ENCODE peak calls at places on chromosome 16, in six cellular contexts. W is sigmoid colon, Q is HCT116, Z is breast epithelium, R is transverse colon, K is K562. D is an unnamed sample. For H3K4me1, the result is how much of the 10 kb centered on the place peaks cover.

GRCh38 chr16:679808-680624 is at the start of gene STUB1:
- DNase-seq in Q (peak), R (peak), W (peak), Z (peak), K (peak), D (peak)

GRCh38 chr16:65786916-65787315 is 579.6 kb upstream of the CDH5 start:
- DNase-seq in W (no peak), K (no peak), R (no peak), Q (no peak), Z (no peak), D (no peak)

GRCh38 chr16:24834459-24835335 is 11.1 kb upstream of the SLC5A11 start:
- DNase-seq in Z (no peak), K (peak), Q (peak), R (peak), W (peak), D (no peak)

GRCh38 chr16:69691980-69692911 is 34.1 kb downstream of the NQO1 start:
- DNase-seq in Z (no peak), K (no peak), R (no peak), W (no peak), Q (no peak), D (no peak)

GRCh38 chr16:50021509-50021908 is 3.5 kb upstream of the CNEP1R1 start:
- DNase-seq in R (no peak), W (no peak), Z (no peak), Q (no peak), K (peak), D (no peak)

GRCh38 chr16:5633845-5634440 is 536.3 kb upstream of the EEF2KMT start:
- DNase-seq in Q (peak), K (peak), Z (no peak), R (no peak), W (no peak), D (no peak)

GRCh38 chr16:49833055-49833454 is 22.9 kb downstream of the ZNF423 start:
- DNase-seq in R (peak), Z (no peak), K (no peak), Q (no peak), W (peak), D (no peak)

GRCh38 chr16:3101018-3101840 is 2.1 kb upstream of the ZSCAN10 start:
- DNase-seq in R (no peak), K (peak), Q (no peak), W (no peak), Z (no peak), D (peak)

GRCh38 chr16:2520784-2521577 is 810 bp downstream of the AMDHD2 start:
- DNase-seq in W (peak), Q (no peak), R (peak), K (peak), Z (no peak), D (peak)

GRCh38 chr16:85449195-85449884 is 163.8 kb upstream of the GSE1 start:
- DNase-seq in R (no peak), Z (no peak), Q (no peak), W (no peak), K (no peak), D (no peak)

GRCh38 chr16:86628614-86629013 is 50.3 kb downstream of the FOXL1 start:
- DNase-seq in Z (no peak), K (no peak), Q (no peak), R (no peak), W (peak), D (no peak)

GRCh38 chr16:3509470-3509928 is 8.7 kb downstream of the CLUAP1 start:
- DNase-seq in W (peak), Q (no peak), Z (peak), K (peak), R (peak), D (peak)

GRCh38 chr16:54805648-54806047 is 125.0 kb upstream of the IRX5 start:
- DNase-seq in Q (no peak), K (no peak), R (no peak), W (no peak), Z (no peak), D (no peak)

GRCh38 chr16:76729525-76729924 is 452.3 kb downstream of the CNTNAP4 start:
- DNase-seq in Z (no peak), Q (no peak), K (no peak), W (no peak), R (no peak), D (no peak)

GRCh38 chr16:2040450-2041105 is 7.1 kb downstream of the NTHL1 start:
- DNase-seq in R (no peak), Z (no peak), Q (no peak), W (no peak), K (no peak), D (no peak)

GRCh38 chr16:86389566-86390328 is 120.6 kb upstream of the FOXF1 start:
- DNase-seq in W (no peak), R (no peak), K (no peak), Q (no peak), Z (no peak), D (no peak)

GRCh38 chr16:89892635-89893034 is 19.2 kb downstream of the TCF25 start:
- DNase-seq in Z (no peak), K (no peak), R (no peak), W (no peak), Q (no peak), D (no peak)

GRCh38 chr16:5015351-5015750 is 18.4 kb downstream of the NAGPA start:
- DNase-seq in Z (no peak), W (no peak), K (no peak), R (no peak), Q (no peak), D (no peak)

GRCh38 chr16:86585821-86586611 is 7.7 kb downstream of the FOXL1 start:
- DNase-seq in R (no peak), Q (no peak), Z (no peak), K (no peak), W (no peak), D (no peak)

GRCh38 chr16:57798267-57798810 is 4.0 kb downstream of the KIFC3 start:
- DNase-seq in R (no peak), W (no peak), Q (no peak), Z (no peak), K (no peak), D (no peak)

GRCh38 chr16:48383877-48384304 is 1.3 kb downstream of the SIAH1 start:
- DNase-seq in R (peak), W (no peak), Z (no peak), K (peak), Q (no peak), D (no peak)

DNA sequence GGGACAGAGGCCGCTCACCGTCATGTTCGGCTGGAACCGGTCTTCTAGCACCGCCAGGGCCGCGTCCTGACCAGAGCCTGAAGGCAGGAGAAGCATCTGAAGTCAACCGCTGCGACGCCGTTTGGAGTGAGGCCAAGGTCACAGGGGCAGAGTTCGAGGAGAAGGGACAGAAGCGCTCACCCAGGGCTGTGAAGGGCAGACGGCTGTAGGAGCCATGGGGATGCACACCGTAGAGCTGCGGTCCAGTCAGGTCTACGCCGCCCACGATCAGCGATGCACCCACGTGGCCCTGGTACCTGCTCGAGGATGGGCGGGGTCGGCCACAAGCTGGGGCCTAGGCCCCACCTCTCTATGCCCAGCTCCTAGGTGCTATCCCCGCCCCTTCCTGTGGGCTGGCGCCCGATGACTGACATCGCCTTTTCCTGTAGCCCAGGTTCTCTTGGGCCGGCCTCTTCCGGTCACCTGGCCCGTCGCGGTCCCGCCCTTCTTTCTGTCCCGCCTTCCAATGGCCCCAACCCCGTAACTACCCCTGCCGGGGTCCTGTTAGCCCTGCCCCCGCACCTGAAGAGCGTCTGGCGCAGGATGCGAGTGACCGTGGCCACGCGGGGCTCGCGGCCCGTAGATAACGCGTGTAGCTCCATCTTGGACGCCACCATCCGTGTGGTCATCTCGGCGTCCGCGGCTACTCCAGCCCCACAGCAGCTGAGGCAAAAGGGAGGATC is 1.1 kb downstream of the PSMB10 start:
- DNase-seq in W (peak), R (peak), Z (peak), K (peak), Q (peak), D (peak)
- TF ChIP-seq POLR2A in W (peak), R (peak), Z (peak), K (peak), Q (peak), D (peak)

DNA sequence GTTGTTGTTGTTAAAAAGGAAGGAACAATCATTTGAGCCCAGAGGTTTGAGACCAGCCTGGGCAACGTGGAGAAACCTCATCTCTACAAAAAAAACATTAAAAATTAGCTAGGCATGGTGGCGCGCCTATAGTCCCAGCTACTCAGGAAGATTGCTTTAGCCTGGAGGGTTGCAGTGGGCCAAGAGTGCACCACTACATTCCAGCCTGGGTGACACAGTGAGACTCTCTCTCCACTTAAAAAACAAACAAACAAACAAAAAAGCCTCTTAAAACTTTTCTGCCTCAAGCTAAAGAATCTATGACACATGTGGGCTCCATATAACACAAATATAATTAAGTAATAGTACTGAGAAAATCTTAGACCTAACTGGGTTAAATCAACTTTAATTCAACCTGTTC is 12.5 kb downstream of the MBTPS1 start:
- DNase-seq in Q (no peak), R (no peak), W (no peak), Z (no peak), K (no peak), D (no peak)
- H3K4me1 ChIP-seq in Q (under half), R (under half), W (under half), Z (under half), K (under half), D (under half)

GRCh38 chr16:10921536-10922327 is 20.5 kb downstream of the DEXI start:
- DNase-seq in Q (no peak), R (no peak), W (no peak), K (no peak), Z (no peak), D (peak)

GRCh38 chr16:10919003-10919351 is 23.3 kb downstream of the DEXI start:
- DNase-seq in Z (no peak), W (no peak), Q (no peak), R (no peak), K (no peak), D (no peak)

GRCh38 chr16:10920726-10921427 is 21.4 kb downstream of the DEXI start:
- DNase-seq in Q (no peak), Z (no peak), K (no peak), W (no peak), R (no peak), D (peak)

GRCh38 chr16:10916534-10916933 is 25.7 kb downstream of the DEXI start:
- DNase-seq in R (no peak), K (no peak), Q (no peak), W (no peak), Z (no peak), D (no peak)

GRCh38 chr16:10918294-10919002 is 23.8 kb downstream of the DEXI start:
- DNase-seq in K (peak), Z (peak), R (peak), Q (peak), W (peak), D (peak)
- TF ChIP-seq POLR2AphosphoS5 in K (no peak), Z (peak), R (no peak), Q (no peak), W (peak), D (peak)

GRCh38 chr16:10876799-10877341 is at the start of gene CIITA:
- DNase-seq in R (peak), K (peak), Z (peak), Q (peak), W (peak), D (peak)
- TF ChIP-seq POLR2A in R (peak), K (no peak), Z (no peak), Q (no peak), W (no peak), D (no peak)

DNA sequence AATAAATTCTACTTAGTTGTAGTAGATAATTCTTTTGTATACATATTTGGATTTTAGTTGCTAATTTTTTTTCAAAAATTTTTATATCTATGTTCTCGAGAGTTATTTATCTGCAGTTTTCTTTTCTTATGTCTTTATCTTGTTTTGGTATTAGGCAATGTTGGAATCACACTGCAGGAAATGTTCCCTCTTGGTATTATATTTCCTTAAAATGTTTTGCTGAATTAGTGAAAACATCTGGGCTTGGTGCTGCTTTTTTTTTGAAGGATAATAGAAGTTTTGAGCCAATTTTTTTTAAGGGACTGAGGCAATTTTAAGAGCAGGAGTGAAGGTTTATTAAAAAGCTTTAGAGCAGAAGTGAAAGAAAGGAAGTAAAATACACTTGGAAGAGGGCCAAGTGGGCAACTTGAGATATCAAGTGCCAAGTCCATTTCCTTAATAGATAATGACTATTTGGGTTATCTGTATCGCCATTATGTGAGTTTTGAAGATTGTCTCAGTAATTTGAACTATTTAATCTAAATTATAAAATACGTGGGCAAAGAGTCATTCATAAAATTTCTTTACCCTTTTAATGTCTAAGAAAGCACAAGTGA is 1390.1 kb upstream of the CDH8 start:
- DNase-seq in R (no peak), W (no peak), Z (no peak), Q (no peak), K (no peak), D (no peak)
- H3K4me1 ChIP-seq in R (under half), W (under half), Z (under half), Q (under half), K (under half), D (under half)

GRCh38 chr16:11994187-11995119 is 17.9 kb downstream of the SNX29 start:
- DNase-seq in W (peak), Z (no peak), K (peak), Q (no peak), R (peak), D (peak)
- TF ChIP-seq POLR2AphosphoS5 in W (no peak), Z (no peak), K (no peak), Q (no peak), R (no peak), D (peak)

DNA sequence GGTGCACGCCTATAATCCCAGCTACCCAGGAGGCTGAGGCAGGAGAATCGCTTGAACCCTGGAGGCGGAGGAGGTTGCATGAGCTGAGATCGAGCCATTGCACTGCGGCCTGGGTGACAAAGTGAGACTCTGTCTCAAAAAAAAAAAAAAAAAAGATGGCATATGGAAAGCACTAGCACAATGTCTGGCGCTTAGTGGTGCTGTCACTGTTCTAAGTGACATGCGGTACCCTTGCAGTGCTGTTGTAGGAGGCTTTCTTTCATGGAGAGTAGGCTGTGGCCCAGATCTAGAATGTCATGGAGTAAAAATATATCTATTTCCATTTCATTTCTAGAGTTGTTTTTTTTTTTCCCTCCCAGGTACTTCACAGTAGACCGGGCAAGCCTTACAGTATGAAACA is 14.6 kb upstream of the METTL9 start:
- DNase-seq in W (no peak), R (no peak), Q (no peak), K (no peak), Z (no peak), D (no peak)
- TF ChIP-seq POLR2A in W (no peak), R (no peak), Q (no peak), K (no peak), Z (no peak), D (no peak)

GRCh38 chr16:88468289-88469129 is 15.4 kb downstream of the ZFPM1 start:
- DNase-seq in K (peak), Q (peak), Z (no peak), R (no peak), W (no peak), D (no peak)

GRCh38 chr16:88466175-88466862 is 13.2 kb downstream of the ZFPM1 start:
- DNase-seq in R (no peak), K (no peak), Q (no peak), Z (no peak), W (no peak), D (no peak)

GRCh38 chr16:88466949-88467348 is 13.9 kb downstream of the ZFPM1 start:
- DNase-seq in Z (no peak), K (no peak), Q (no peak), W (no peak), R (no peak), D (no peak)

GRCh38 chr16:88465387-88465983 is 12.4 kb downstream of the ZFPM1 start:
- DNase-seq in Z (no peak), W (no peak), Q (no peak), K (no peak), R (no peak), D (no peak)

GRCh38 chr16:88467433-88468051 is 14.5 kb downstream of the ZFPM1 start:
- DNase-seq in Z (no peak), Q (no peak), W (no peak), R (no peak), K (peak), D (no peak)
- H3K4me1 ChIP-seq in Z (under half), Q (under half), W (under half), R (under half), K (half or more), D (half or more)

DNA sequence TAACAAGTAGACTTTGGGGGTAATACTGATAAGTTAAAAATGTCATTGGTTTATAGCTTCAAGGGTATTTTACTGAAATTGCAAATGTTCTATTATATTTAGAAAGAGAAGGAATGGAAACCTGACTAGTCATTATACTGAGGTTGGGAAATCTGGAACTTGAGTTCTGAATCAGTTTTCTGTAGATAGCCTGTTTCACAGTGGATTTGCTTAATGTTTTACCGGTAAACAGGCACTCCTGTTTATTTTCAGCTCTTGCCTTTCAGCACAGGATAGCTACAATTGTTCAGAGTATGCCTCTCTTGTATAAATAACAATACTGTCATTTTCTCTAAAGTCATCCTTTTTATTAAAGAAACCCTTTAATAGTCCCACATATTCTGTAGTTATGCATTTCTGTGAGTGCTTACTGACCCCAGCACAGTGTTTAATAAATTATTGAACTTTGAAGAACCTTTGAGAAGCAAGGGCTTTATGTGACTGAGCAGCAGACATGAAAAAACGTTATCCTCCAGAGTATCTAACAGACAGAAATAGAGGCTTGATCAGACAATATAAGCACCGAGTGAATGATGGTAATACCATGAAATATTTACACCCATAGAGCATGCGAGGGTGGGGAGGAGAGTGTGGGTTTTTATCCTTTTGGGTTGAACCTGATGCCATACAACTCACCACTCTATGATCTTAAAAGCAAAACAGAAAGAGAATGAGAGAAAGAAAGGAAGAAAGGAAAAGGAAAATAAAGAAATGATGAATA is 58.2 kb downstream of the FTO start:
- DNase-seq in R (no peak), Q (no peak), Z (no peak), W (no peak), K (no peak), D (no peak)
- TF ChIP-seq POLR2AphosphoS5 in R (no peak), Q (no peak), Z (no peak), W (no peak), K (no peak), D (no peak)

DNA sequence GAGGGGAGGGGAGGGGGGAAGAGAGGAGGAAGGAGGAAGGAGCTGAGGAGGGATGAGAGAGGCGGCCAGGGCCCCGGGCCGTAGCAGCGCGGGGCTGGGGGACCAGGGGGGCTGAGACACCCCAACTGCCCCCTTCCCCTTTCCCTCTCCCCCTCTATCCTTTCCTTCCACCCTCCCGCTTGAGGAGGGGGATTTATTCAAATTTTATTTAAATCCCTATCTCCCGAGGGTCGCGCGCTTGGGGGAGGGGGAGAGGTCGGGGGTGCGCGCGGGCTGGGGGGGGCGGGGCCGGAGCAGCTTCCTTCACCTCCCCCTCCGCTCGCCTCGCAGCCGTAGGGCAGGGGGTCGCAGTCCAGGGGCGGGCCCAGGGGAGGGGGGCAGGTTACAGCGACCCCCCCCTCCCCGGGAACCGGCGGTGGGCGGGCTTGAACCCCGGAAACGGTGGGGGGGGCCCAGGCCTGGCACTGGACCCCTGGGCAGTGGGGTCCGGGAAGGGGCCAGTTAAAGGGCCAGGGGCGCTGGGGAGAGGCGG is at the start of gene FBXL19:
- DNase-seq in W (peak), K (no peak), Q (no peak), Z (no peak), R (peak), D (peak)
- TF ChIP-seq POLR2A in W (no peak), K (no peak), Q (peak), Z (no peak), R (no peak), D (no peak)